ENCODE peak calls at places on chromosome 2, in five cellular contexts. One of them, this sample, is unnamed.

GRCh38 chr2:66839551-66840320 is 404.8 kb downstream of the MEIS1 start:
- DNase-seq in mesenchymal stem cell: peak; percentile 99
- DNase-seq in left ventricle myocardium inferior: no peak
- DNase-seq in IMR-90: peak; percentile 100
- DNase-seq in uterus: no peak
- DNase-seq in this sample: no peak

GRCh38 chr2:55885129-55885943 is 38.2 kb downstream of the EFEMP1 start:
- DNase-seq in mesenchymal stem cell: peak; percentile 94
- DNase-seq in left ventricle myocardium inferior: no peak
- DNase-seq in IMR-90: peak; percentile 96
- DNase-seq in uterus: no peak
- DNase-seq in this sample: peak; percentile 96

GRCh38 chr2:206562375-206562774 is 79.9 kb upstream of the FAM237A start:
- DNase-seq in mesenchymal stem cell: peak; percentile 36
- DNase-seq in left ventricle myocardium inferior: no peak
- DNase-seq in IMR-90: peak; percentile 53
- DNase-seq in uterus: no peak
- DNase-seq in this sample: peak; percentile 34

GRCh38 chr2:197269173-197269572 is 41.4 kb downstream of the ANKRD44 start:
- DNase-seq in mesenchymal stem cell: no peak
- DNase-seq in left ventricle myocardium inferior: no peak
- DNase-seq in IMR-90: peak; percentile 32
- DNase-seq in uterus: no peak
- DNase-seq in this sample: no peak

GRCh38 chr2:1826188-1826905 is 82.0 kb upstream of the PXDN start:
- DNase-seq in mesenchymal stem cell: no peak
- DNase-seq in left ventricle myocardium inferior: no peak
- DNase-seq in IMR-90: no peak
- DNase-seq in uterus: no peak
- DNase-seq in this sample: no peak

GRCh38 chr2:64563436-64563938 is 39.4 kb downstream of the AFTPH start:
- DNase-seq in mesenchymal stem cell: no peak
- DNase-seq in left ventricle myocardium inferior: no peak
- DNase-seq in IMR-90: no peak
- DNase-seq in uterus: no peak
- DNase-seq in this sample: no peak

GRCh38 chr2:30366199-30366691 is 80.8 kb upstream of the LCLAT1 start:
- DNase-seq in mesenchymal stem cell: peak; percentile 65
- DNase-seq in left ventricle myocardium inferior: no peak
- DNase-seq in IMR-90: peak; percentile 68
- DNase-seq in uterus: no peak
- DNase-seq in this sample: no peak

GRCh38 chr2:136863874-136864273 is 98.5 kb downstream of the THSD7B start:
- DNase-seq in mesenchymal stem cell: no peak
- DNase-seq in left ventricle myocardium inferior: no peak
- DNase-seq in IMR-90: no peak
- DNase-seq in uterus: no peak
- DNase-seq in this sample: no peak

GRCh38 chr2:105510761-105511669 is 112.2 kb upstream of the FHL2 start:
- DNase-seq in mesenchymal stem cell: peak; percentile 87
- DNase-seq in left ventricle myocardium inferior: no peak
- DNase-seq in IMR-90: peak; percentile 50
- DNase-seq in uterus: no peak
- DNase-seq in this sample: peak; percentile 91

GRCh38 chr2:174902491-174903242 is 102.5 kb downstream of the CHN1 start:
- DNase-seq in mesenchymal stem cell: no peak
- DNase-seq in left ventricle myocardium inferior: no peak
- DNase-seq in IMR-90: no peak
- DNase-seq in uterus: no peak
- DNase-seq in this sample: peak; percentile 43

GRCh38 chr2:170488807-170489206 is 226.3 kb upstream of the SP5 start:
- DNase-seq in mesenchymal stem cell: no peak
- DNase-seq in left ventricle myocardium inferior: no peak
- DNase-seq in IMR-90: no peak
- DNase-seq in uterus: no peak
- DNase-seq in this sample: no peak

GRCh38 chr2:174117951-174118930 is 130.1 kb downstream of the OLA1 start:
- DNase-seq in mesenchymal stem cell: peak; percentile 80
- DNase-seq in left ventricle myocardium inferior: no peak
- DNase-seq in IMR-90: peak; percentile 89
- DNase-seq in uterus: no peak
- DNase-seq in this sample: peak; percentile 94

GRCh38 chr2:14015113-14015512 is 617.4 kb upstream of the LRATD1 start:
- DNase-seq in mesenchymal stem cell: no peak
- DNase-seq in left ventricle myocardium inferior: no peak
- DNase-seq in IMR-90: no peak
- DNase-seq in uterus: no peak
- DNase-seq in this sample: peak; percentile 0

GRCh38 chr2:179796213-179797007 is 65.0 kb downstream of the ZNF385B start:
- DNase-seq in mesenchymal stem cell: no peak
- DNase-seq in left ventricle myocardium inferior: no peak
- DNase-seq in IMR-90: no peak
- DNase-seq in uterus: no peak
- DNase-seq in this sample: no peak

GRCh38 chr2:120453635-120453998 is 107.7 kb downstream of the INHBB start:
- DNase-seq in mesenchymal stem cell: peak; percentile 53
- DNase-seq in left ventricle myocardium inferior: no peak
- DNase-seq in IMR-90: peak; percentile 71
- DNase-seq in uterus: no peak
- DNase-seq in this sample: peak; percentile 16

GRCh38 chr2:157246212-157247067 is 11.1 kb upstream of the GALNT5 start:
- DNase-seq in mesenchymal stem cell: no peak
- DNase-seq in left ventricle myocardium inferior: no peak
- DNase-seq in IMR-90: peak; percentile 93
- DNase-seq in uterus: no peak
- DNase-seq in this sample: peak; percentile 42

GRCh38 chr2:132420776-132421175 is 4.2 kb downstream of the GPR39 start:
- DNase-seq in mesenchymal stem cell: peak; percentile 53
- DNase-seq in left ventricle myocardium inferior: no peak
- DNase-seq in IMR-90: no peak
- DNase-seq in uterus: no peak
- DNase-seq in this sample: peak; percentile 19

GRCh38 chr2:85307527-85307897 is 20.3 kb downstream of the TGOLN2 start:
- DNase-seq in mesenchymal stem cell: no peak
- DNase-seq in left ventricle myocardium inferior: no peak
- DNase-seq in IMR-90: no peak
- DNase-seq in uterus: no peak
- DNase-seq in this sample: no peak

GRCh38 chr2:121291251-121291580 is 6.2 kb upstream of the TFCP2L1 start:
- DNase-seq in mesenchymal stem cell: no peak
- DNase-seq in left ventricle myocardium inferior: no peak
- DNase-seq in IMR-90: no peak
- DNase-seq in uterus: no peak
- DNase-seq in this sample: no peak

GRCh38 chr2:9153589-9153988 is 53.0 kb upstream of the ASAP2 start:
- DNase-seq in mesenchymal stem cell: no peak
- DNase-seq in left ventricle myocardium inferior: no peak
- DNase-seq in IMR-90: no peak
- DNase-seq in uterus: no peak
- DNase-seq in this sample: no peak

GRCh38 chr2:56455642-56456041 is 271.9 kb downstream of the CCDC85A start:
- DNase-seq in mesenchymal stem cell: no peak
- DNase-seq in left ventricle myocardium inferior: no peak
- DNase-seq in IMR-90: no peak
- DNase-seq in uterus: no peak
- DNase-seq in this sample: no peak

GRCh38 chr2:231621051-231621879 is 28.6 kb downstream of the TEX44 start:
- DNase-seq in mesenchymal stem cell: peak; percentile 71
- DNase-seq in left ventricle myocardium inferior: peak; percentile 54
- DNase-seq in IMR-90: no peak
- DNase-seq in uterus: peak; percentile 63
- DNase-seq in this sample: peak; percentile 84

GRCh38 chr2:9217838-9218770 is 11.5 kb downstream of the ASAP2 start:
- DNase-seq in mesenchymal stem cell: peak; percentile 46
- DNase-seq in left ventricle myocardium inferior: no peak
- DNase-seq in IMR-90: no peak
- DNase-seq in uterus: no peak
- DNase-seq in this sample: no peak

GRCh38 chr2:163610817-163611556 is 124.8 kb downstream of the FIGN start:
- DNase-seq in mesenchymal stem cell: no peak
- DNase-seq in left ventricle myocardium inferior: no peak
- DNase-seq in IMR-90: no peak
- DNase-seq in uterus: no peak
- DNase-seq in this sample: no peak

DNA sequence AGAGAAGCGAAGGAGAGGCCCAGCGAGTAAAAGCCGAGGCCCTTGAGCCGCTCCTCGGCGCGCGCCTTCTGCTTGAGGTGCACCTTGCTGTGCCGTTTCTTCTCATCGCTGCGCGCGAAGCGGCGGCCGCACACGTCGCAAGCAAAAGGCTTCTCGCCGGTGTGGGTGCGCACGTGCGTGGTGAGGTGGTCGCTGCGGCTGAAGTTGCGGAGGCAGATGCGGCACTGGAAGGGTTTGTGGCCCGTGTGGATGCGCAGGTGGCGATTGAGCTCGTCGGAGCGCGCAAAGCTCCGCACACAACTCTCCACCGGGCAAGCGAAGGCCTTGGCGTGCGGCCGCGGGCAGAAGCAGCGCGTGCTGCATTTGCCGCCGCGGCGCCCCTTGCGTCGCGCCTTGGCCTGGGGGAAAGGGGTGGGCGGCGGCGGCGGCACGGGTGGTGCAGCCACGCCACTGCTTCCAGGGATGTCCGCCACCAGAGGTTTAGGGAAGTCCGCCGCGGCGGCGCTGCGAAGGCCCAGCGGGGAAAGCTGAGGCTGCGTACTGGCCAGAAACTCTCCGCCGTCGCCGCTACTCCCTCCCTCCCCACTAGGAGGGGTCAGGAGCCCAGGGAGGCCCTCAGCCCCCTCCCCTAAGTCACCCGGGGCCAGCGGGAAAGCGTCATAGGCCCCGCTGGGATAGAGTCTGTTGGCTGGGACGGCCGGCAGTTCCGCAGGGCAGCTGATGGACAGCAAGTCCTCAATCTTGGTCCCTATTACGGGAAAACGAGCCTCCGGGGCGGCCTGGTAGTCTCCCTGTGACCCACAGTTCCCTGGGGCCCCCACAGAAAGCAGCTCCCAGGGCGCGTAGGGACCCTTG is 1.7 kb downstream of the EGR4 start:
- DNase-seq in mesenchymal stem cell: no peak
- DNase-seq in left ventricle myocardium inferior: no peak
- DNase-seq in IMR-90: no peak
- DNase-seq in uterus: no peak
- DNase-seq in this sample: no peak
- H3K4me3 ChIP-seq in mesenchymal stem cell: no peak overlapping the region
- H3K4me3 ChIP-seq in left ventricle myocardium inferior: peak overlapping the region; percentile 44
- H3K4me3 ChIP-seq in IMR-90: no peak overlapping the region
- H3K4me3 ChIP-seq in uterus: no peak overlapping the region
- H3K4me3 ChIP-seq in this sample: peak overlapping the region; percentile 20

DNA sequence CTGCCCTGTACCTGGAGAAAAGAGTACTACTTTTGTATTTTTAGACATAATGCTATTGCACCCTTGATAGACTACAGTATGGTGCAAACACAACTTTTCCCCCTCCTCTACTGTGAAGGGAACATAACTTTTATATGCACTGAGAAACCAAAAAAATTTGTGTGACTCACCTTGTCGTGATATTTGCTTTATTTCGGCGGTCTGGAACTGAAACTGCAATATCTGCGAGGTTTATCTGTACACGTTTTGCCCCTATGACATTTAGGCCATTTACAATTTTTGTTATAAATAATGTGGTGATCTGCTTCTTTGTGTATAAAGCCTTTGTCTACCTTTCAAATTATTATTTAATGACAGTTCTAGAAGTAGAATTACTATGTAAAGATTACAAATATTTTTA is 34.4 kb upstream of the AAK1 start:
- DNase-seq in mesenchymal stem cell: no peak
- DNase-seq in left ventricle myocardium inferior: no peak
- DNase-seq in IMR-90: no peak
- DNase-seq in uterus: no peak
- DNase-seq in this sample: no peak
- H3K4me3 ChIP-seq in mesenchymal stem cell: no peak overlapping the region
- H3K4me3 ChIP-seq in left ventricle myocardium inferior: no peak overlapping the region
- H3K4me3 ChIP-seq in IMR-90: no peak overlapping the region
- H3K4me3 ChIP-seq in uterus: no peak overlapping the region
- H3K4me3 ChIP-seq in this sample: no peak overlapping the region

GRCh38 chr2:12720181-12720580 is 3.4 kb downstream of the TRIB2 start:
- DNase-seq in mesenchymal stem cell: peak; percentile 60
- DNase-seq in left ventricle myocardium inferior: no peak
- DNase-seq in IMR-90: peak; percentile 30
- DNase-seq in uterus: no peak
- DNase-seq in this sample: peak; percentile 85
- H3K4me3 ChIP-seq in mesenchymal stem cell: no peak overlapping the region
- H3K4me3 ChIP-seq in left ventricle myocardium inferior: peak overlapping the region; percentile 96
- H3K4me3 ChIP-seq in IMR-90: peak overlapping the region; percentile 92
- H3K4me3 ChIP-seq in uterus: peak overlapping the region; percentile 96
- H3K4me3 ChIP-seq in this sample: peak overlapping the region; percentile 93

GRCh38 chr2:19124135-19124534 is 234.3 kb downstream of the OSR1 start:
- DNase-seq in mesenchymal stem cell: peak; percentile 41
- DNase-seq in left ventricle myocardium inferior: no peak
- DNase-seq in IMR-90: peak; percentile 95
- DNase-seq in uterus: no peak
- DNase-seq in this sample: peak; percentile 16
- H3K4me3 ChIP-seq in mesenchymal stem cell: no peak overlapping the region
- H3K4me3 ChIP-seq in left ventricle myocardium inferior: no peak overlapping the region
- H3K4me3 ChIP-seq in IMR-90: no peak overlapping the region
- H3K4me3 ChIP-seq in uterus: no peak overlapping the region
- H3K4me3 ChIP-seq in this sample: no peak overlapping the region

This sample was measured in fibroblast of villous mesenchyme.